ENCODE peak calls at places on chromosomes 6 and 20, in four cellular contexts. V is AG04449, X is GM23338, B is uterus. Q is an unnamed sample.
A peak's percentile ranks its signal among the peaks of the same experiment; 100 is the strongest.

GRCh38 chr6:107534762-107535161 is 44.8 kb downstream of the SOBP start:
- DNase-seq in V (no peak), B (no peak), X (peak; percentile 56), Q (no peak)

GRCh38 chr20:7161690-7162089 is 394.2 kb downstream of the BMP2 start:
- DNase-seq in X (peak; percentile 56), B (no peak), V (no peak), Q (no peak)

GRCh38 chr20:57147185-57147584 is 119.3 kb downstream of the BMP7 start:
- DNase-seq in V (no peak), B (no peak), X (no peak), Q (no peak)

GRCh38 chr20:64140956-64141355 is 23.3 kb upstream of the MYT1 start:
- DNase-seq in X (no peak), B (no peak), V (no peak), Q (no peak)

GRCh38 chr6:114051031-114051430 is 80.1 kb upstream of the HDAC2 start:
- DNase-seq in V (no peak), X (no peak), B (no peak), Q (no peak)

GRCh38 chr6:109770779-109771178 is 79.7 kb downstream of the FIG4 start:
- DNase-seq in V (no peak), B (no peak), X (no peak), Q (no peak)

GRCh38 chr6:10643214-10643641 is 51.2 kb downstream of the C6orf52 start:
- DNase-seq in V (no peak), X (no peak), B (no peak), Q (no peak)

GRCh38 chr6:30873137-30873640 is 11.1 kb upstream of the DDR1 start:
- DNase-seq in X (no peak), V (no peak), B (no peak), Q (no peak)

GRCh38 chr6:64904616-64905015 is 802.4 kb downstream of the EYS start:
- DNase-seq in B (no peak), X (no peak), V (no peak), Q (no peak)

GRCh38 chr6:89944181-89944755 is 50.0 kb downstream of the GJA10 start:
- DNase-seq in X (no peak), B (no peak), V (no peak), Q (no peak)

GRCh38 chr20:36542019-36542488 is 735 bp downstream of the MYL9 start:
- DNase-seq in X (peak; percentile 78), V (no peak), B (peak; percentile 72), Q (no peak)

GRCh38 chr6:81704700-81705099 is 47.8 kb downstream of the TENT5A start:
- DNase-seq in X (no peak), B (no peak), V (no peak), Q (no peak)

GRCh38 chr20:22099348-22099747 is 393.9 kb downstream of the PAX1 start:
- DNase-seq in B (no peak), V (no peak), X (no peak), Q (no peak)

GRCh38 chr6:76351275-76351674 is 278.8 kb upstream of the IMPG1 start:
- DNase-seq in X (peak; percentile 70), B (no peak), V (no peak), Q (no peak)

GRCh38 chr6:134458857-134459657 is 141.1 kb upstream of the SGK1 start:
- DNase-seq in X (no peak), V (no peak), B (no peak), Q (no peak)

GRCh38 chr20:23023621-23024187 is 11.4 kb upstream of the SSTR4 start:
- DNase-seq in V (no peak), B (no peak), X (peak; percentile 60), Q (no peak)

GRCh38 chr6:165876568-165876967 is 213.5 kb upstream of the PDE10A start:
- DNase-seq in V (no peak), X (no peak), B (peak; percentile 76), Q (no peak)

GRCh38 chr6:14968056-14968643 is 277.7 kb upstream of the JARID2 start:
- DNase-seq in B (no peak), X (no peak), V (no peak), Q (no peak)

GRCh38 chr6:149028767-149029405 is 282.1 kb downstream of the UST start:
- DNase-seq in B (peak; percentile 82), V (peak; percentile 80), X (peak; percentile 90), Q (peak; percentile 91)

GRCh38 chr6:40377173-40377806 is 209.9 kb downstream of the LRFN2 start:
- DNase-seq in X (no peak), V (no peak), B (no peak), Q (no peak)

GRCh38 chr20:12386821-12387220 is 469.1 kb downstream of the BTBD3 start:
- DNase-seq in V (no peak), B (no peak), X (no peak), Q (no peak)

GRCh38 chr6:136969433-136969832 is 47.3 kb downstream of the SLC35D3 start:
- DNase-seq in B (no peak), V (no peak), X (no peak), Q (no peak)

GRCh38 chr6:78347191-78347916 is 520.0 kb upstream of the IRAK1BP1 start:
- DNase-seq in X (no peak), V (no peak), B (no peak), Q (no peak)

GRCh38 chr20:22905667-22906066 is 129.4 kb upstream of the SSTR4 start:
- DNase-seq in V (peak; percentile 5), X (no peak), B (no peak), Q (peak; percentile 67)

GRCh38 chr20:60999256-60999655 is 252.8 kb upstream of the CDH4 start:
- DNase-seq in V (no peak), B (no peak), X (no peak), Q (peak; percentile 23)
- H3K4me3 ChIP-seq in V (no peak overlapping the region), B (no peak overlapping the region), X (no peak overlapping the region), Q (no peak overlapping the region)

GRCh38 chr6:41602864-41603608 is 35.2 kb upstream of the MDFI start:
- DNase-seq in X (peak; percentile 92), V (no peak), B (peak; percentile 76), Q (peak; percentile 38)
- H3K4me3 ChIP-seq in X (peak overlapping the region; percentile 54), V (no peak overlapping the region), B (no peak overlapping the region), Q (peak overlapping the region; percentile 11)

DNA sequence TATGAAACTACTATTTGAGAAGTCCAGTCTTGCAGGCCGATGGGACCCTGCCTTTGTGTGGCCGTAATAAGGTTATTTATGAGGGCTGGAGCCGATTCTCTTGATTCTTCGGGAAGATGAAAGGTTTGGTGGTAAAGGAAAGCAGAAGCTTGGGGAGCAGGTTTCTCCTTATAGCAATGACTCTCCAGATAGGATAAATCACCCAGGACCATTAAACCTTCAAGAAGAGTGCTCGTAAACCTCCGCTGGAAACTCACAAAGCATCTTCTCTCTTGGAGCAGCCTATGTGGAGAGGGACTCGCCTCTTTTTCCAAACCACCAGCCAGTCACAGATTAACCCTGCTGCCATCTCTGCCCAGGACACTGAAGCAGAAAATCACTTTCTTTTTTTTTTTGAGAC is 69.6 kb upstream of the SALL4 start:
- DNase-seq in B (no peak), X (no peak), V (no peak), Q (no peak)
- H3K4me3 ChIP-seq in B (no peak overlapping the region), X (no peak overlapping the region), V (no peak overlapping the region), Q (no peak overlapping the region)

GRCh38 chr6:13561624-13562267 is 12.7 kb upstream of the SIRT5 start:
- DNase-seq in V (no peak), B (no peak), X (no peak), Q (no peak)
- H3K4me3 ChIP-seq in V (no peak overlapping the region), B (no peak overlapping the region), X (no peak overlapping the region), Q (no peak overlapping the region)

GRCh38 chr6:16408766-16409165 is 170.4 kb downstream of the GMPR start:
- DNase-seq in V (no peak), B (no peak), X (no peak), Q (no peak)

GRCh38 chr6:16409531-16410441 is 171.4 kb downstream of the GMPR start:
- DNase-seq in X (peak; percentile 84), B (peak; percentile 70), V (no peak), Q (no peak)

GRCh38 chr6:16415677-16416076 is 177.3 kb downstream of the GMPR start:
- DNase-seq in X (no peak), B (no peak), V (no peak), Q (no peak)

GRCh38 chr6:16413399-16413798 is 175.0 kb downstream of the GMPR start:
- DNase-seq in B (no peak), X (no peak), V (no peak), Q (no peak)

GRCh38 chr6:16414205-16414604 is 175.8 kb downstream of the GMPR start:
- DNase-seq in V (no peak), B (no peak), X (no peak), Q (no peak)
- H3K4me3 ChIP-seq in V (no peak overlapping the region), B (no peak overlapping the region), X (no peak overlapping the region), Q (no peak overlapping the region)

GRCh38 chr20:51592564-51592963 is 50.0 kb upstream of the NFATC2 start:
- DNase-seq in V (no peak), B (no peak), X (no peak), Q (no peak)
- H3K4me3 ChIP-seq in V (no peak overlapping the region), B (no peak overlapping the region), X (no peak overlapping the region), Q (no peak overlapping the region)

Q was measured in AG09309.